ENCODE peak calls at places on chromosomes 4 and X, in seven cellular contexts. One of them, this sample, is unnamed.

GRCh38 chr4:20813698-20814097 is 113.4 kb downstream of the PACRGL start:
- DNase-seq in kidney glomerular epithelial cell: no peak
- DNase-seq in frontal cortex: no peak
- DNase-seq in tibial nerve: no peak
- DNase-seq in kidney tubule cell: no peak
- DNase-seq in COR-L47: no peak
- DNase-seq in stimulated activated CD4-positive, alpha-beta T cell treated with anti-CD3 and anti-CD28 coated beads, Interleukin-2, amount 100 ng/mL, for 24 hours: no peak
- DNase-seq in this sample: no peak

GRCh38 chrX:40471965-40472648 is 108.7 kb upstream of the ATP6AP2 start:
- DNase-seq in frontal cortex: peak; percentile 11
- DNase-seq in kidney glomerular epithelial cell: peak; percentile 18
- DNase-seq in COR-L47: peak; percentile 69
- DNase-seq in kidney tubule cell: peak; percentile 77
- DNase-seq in tibial nerve: peak; percentile 7
- DNase-seq in stimulated activated CD4-positive, alpha-beta T cell treated with anti-CD3 and anti-CD28 coated beads, Interleukin-2, amount 100 ng/mL, for 24 hours: peak; percentile 20
- DNase-seq in this sample: peak; percentile 93

GRCh38 chr4:119228406-119228805 is 15.9 kb downstream of the USP53 start:
- DNase-seq in COR-L47: no peak
- DNase-seq in stimulated activated CD4-positive, alpha-beta T cell treated with anti-CD3 and anti-CD28 coated beads, Interleukin-2, amount 100 ng/mL, for 24 hours: no peak
- DNase-seq in kidney tubule cell: no peak
- DNase-seq in kidney glomerular epithelial cell: no peak
- DNase-seq in tibial nerve: no peak
- DNase-seq in frontal cortex: no peak
- DNase-seq in this sample: no peak

GRCh38 chrX:149032449-149032848 is 472.7 kb downstream of the IDS start:
- DNase-seq in kidney tubule cell: peak; percentile 1
- DNase-seq in stimulated activated CD4-positive, alpha-beta T cell treated with anti-CD3 and anti-CD28 coated beads, Interleukin-2, amount 100 ng/mL, for 24 hours: no peak
- DNase-seq in tibial nerve: no peak
- DNase-seq in frontal cortex: no peak
- DNase-seq in COR-L47: no peak
- DNase-seq in kidney glomerular epithelial cell: no peak
- DNase-seq in this sample: no peak

GRCh38 chr4:6658635-6659075 is 18.2 kb downstream of the MRFAP1 start:
- DNase-seq in stimulated activated CD4-positive, alpha-beta T cell treated with anti-CD3 and anti-CD28 coated beads, Interleukin-2, amount 100 ng/mL, for 24 hours: peak; percentile 50
- DNase-seq in COR-L47: no peak
- DNase-seq in frontal cortex: no peak
- DNase-seq in tibial nerve: no peak
- DNase-seq in kidney glomerular epithelial cell: no peak
- DNase-seq in kidney tubule cell: peak; percentile 47
- DNase-seq in this sample: no peak

GRCh38 chrX:19893722-19894121 is 6.3 kb upstream of the SH3KBP1 start:
- DNase-seq in COR-L47: no peak
- DNase-seq in kidney tubule cell: peak; percentile 77
- DNase-seq in frontal cortex: no peak
- DNase-seq in stimulated activated CD4-positive, alpha-beta T cell treated with anti-CD3 and anti-CD28 coated beads, Interleukin-2, amount 100 ng/mL, for 24 hours: no peak
- DNase-seq in tibial nerve: no peak
- DNase-seq in kidney glomerular epithelial cell: peak; percentile 41
- DNase-seq in this sample: no peak

GRCh38 chrX:40202456-40202855 is 104.7 kb upstream of the BCOR start:
- DNase-seq in frontal cortex: no peak
- DNase-seq in stimulated activated CD4-positive, alpha-beta T cell treated with anti-CD3 and anti-CD28 coated beads, Interleukin-2, amount 100 ng/mL, for 24 hours: no peak
- DNase-seq in tibial nerve: no peak
- DNase-seq in COR-L47: no peak
- DNase-seq in kidney tubule cell: no peak
- DNase-seq in kidney glomerular epithelial cell: no peak
- DNase-seq in this sample: no peak

GRCh38 chrX:97846718-97847237 is 963.1 kb downstream of the RPA4 start:
- DNase-seq in frontal cortex: no peak
- DNase-seq in kidney glomerular epithelial cell: no peak
- DNase-seq in stimulated activated CD4-positive, alpha-beta T cell treated with anti-CD3 and anti-CD28 coated beads, Interleukin-2, amount 100 ng/mL, for 24 hours: no peak
- DNase-seq in COR-L47: no peak
- DNase-seq in kidney tubule cell: no peak
- DNase-seq in tibial nerve: no peak
- DNase-seq in this sample: no peak

GRCh38 chrX:152601848-152602616 is 35.7 kb upstream of the GABRQ start:
- DNase-seq in COR-L47: peak; percentile 3
- DNase-seq in frontal cortex: no peak
- DNase-seq in stimulated activated CD4-positive, alpha-beta T cell treated with anti-CD3 and anti-CD28 coated beads, Interleukin-2, amount 100 ng/mL, for 24 hours: no peak
- DNase-seq in kidney tubule cell: no peak
- DNase-seq in kidney glomerular epithelial cell: no peak
- DNase-seq in tibial nerve: no peak
- DNase-seq in this sample: peak; percentile 41

GRCh38 chr4:180695851-180696250 is 1547.4 kb upstream of the TENM3 start:
- DNase-seq in tibial nerve: no peak
- DNase-seq in COR-L47: no peak
- DNase-seq in kidney glomerular epithelial cell: peak; percentile 62
- DNase-seq in kidney tubule cell: peak; percentile 85
- DNase-seq in frontal cortex: no peak
- DNase-seq in stimulated activated CD4-positive, alpha-beta T cell treated with anti-CD3 and anti-CD28 coated beads, Interleukin-2, amount 100 ng/mL, for 24 hours: no peak
- DNase-seq in this sample: no peak

GRCh38 chrX:49037883-49038475 is 5.2 kb downstream of the TFE3 start:
- DNase-seq in stimulated activated CD4-positive, alpha-beta T cell treated with anti-CD3 and anti-CD28 coated beads, Interleukin-2, amount 100 ng/mL, for 24 hours: no peak
- DNase-seq in COR-L47: no peak
- DNase-seq in tibial nerve: no peak
- DNase-seq in frontal cortex: no peak
- DNase-seq in kidney glomerular epithelial cell: no peak
- DNase-seq in kidney tubule cell: peak; percentile 16
- DNase-seq in this sample: no peak

GRCh38 chr4:166144607-166145006 is 271.6 kb downstream of the TLL1 start:
- DNase-seq in kidney tubule cell: no peak
- DNase-seq in COR-L47: no peak
- DNase-seq in frontal cortex: no peak
- DNase-seq in kidney glomerular epithelial cell: peak; percentile 40
- DNase-seq in stimulated activated CD4-positive, alpha-beta T cell treated with anti-CD3 and anti-CD28 coated beads, Interleukin-2, amount 100 ng/mL, for 24 hours: no peak
- DNase-seq in tibial nerve: no peak
- DNase-seq in this sample: no peak

GRCh38 chr4:90061881-90062280 is 65.3 kb upstream of the CCSER1 start:
- DNase-seq in kidney tubule cell: no peak
- DNase-seq in frontal cortex: no peak
- DNase-seq in COR-L47: no peak
- DNase-seq in kidney glomerular epithelial cell: no peak
- DNase-seq in tibial nerve: no peak
- DNase-seq in stimulated activated CD4-positive, alpha-beta T cell treated with anti-CD3 and anti-CD28 coated beads, Interleukin-2, amount 100 ng/mL, for 24 hours: no peak
- DNase-seq in this sample: no peak

GRCh38 chrX:43589735-43590515 is 66.2 kb upstream of the MAOA start:
- DNase-seq in kidney tubule cell: no peak
- DNase-seq in COR-L47: no peak
- DNase-seq in stimulated activated CD4-positive, alpha-beta T cell treated with anti-CD3 and anti-CD28 coated beads, Interleukin-2, amount 100 ng/mL, for 24 hours: no peak
- DNase-seq in tibial nerve: peak; percentile 7
- DNase-seq in frontal cortex: no peak
- DNase-seq in kidney glomerular epithelial cell: no peak
- DNase-seq in this sample: no peak

GRCh38 chr4:147034372-147034771 is 88.7 kb upstream of the TTC29 start:
- DNase-seq in stimulated activated CD4-positive, alpha-beta T cell treated with anti-CD3 and anti-CD28 coated beads, Interleukin-2, amount 100 ng/mL, for 24 hours: no peak
- DNase-seq in tibial nerve: no peak
- DNase-seq in kidney glomerular epithelial cell: no peak
- DNase-seq in kidney tubule cell: no peak
- DNase-seq in COR-L47: no peak
- DNase-seq in frontal cortex: no peak
- DNase-seq in this sample: no peak

GRCh38 chr4:25810815-25811690 is 51.7 kb downstream of the SEL1L3 start:
- DNase-seq in kidney tubule cell: peak; percentile 76
- DNase-seq in frontal cortex: no peak
- DNase-seq in COR-L47: no peak
- DNase-seq in kidney glomerular epithelial cell: peak; percentile 65
- DNase-seq in tibial nerve: no peak
- DNase-seq in stimulated activated CD4-positive, alpha-beta T cell treated with anti-CD3 and anti-CD28 coated beads, Interleukin-2, amount 100 ng/mL, for 24 hours: no peak
- DNase-seq in this sample: no peak

GRCh38 chr4:182338731-182339130 is 95.5 kb downstream of the TENM3 start:
- DNase-seq in kidney glomerular epithelial cell: no peak
- DNase-seq in stimulated activated CD4-positive, alpha-beta T cell treated with anti-CD3 and anti-CD28 coated beads, Interleukin-2, amount 100 ng/mL, for 24 hours: no peak
- DNase-seq in COR-L47: no peak
- DNase-seq in kidney tubule cell: no peak
- DNase-seq in frontal cortex: no peak
- DNase-seq in tibial nerve: no peak
- DNase-seq in this sample: peak; percentile 19

GRCh38 chr4:184417802-184418511 is 56.4 kb downstream of the IRF2 start:
- DNase-seq in tibial nerve: no peak
- DNase-seq in kidney tubule cell: peak; percentile 83
- DNase-seq in frontal cortex: no peak
- DNase-seq in stimulated activated CD4-positive, alpha-beta T cell treated with anti-CD3 and anti-CD28 coated beads, Interleukin-2, amount 100 ng/mL, for 24 hours: no peak
- DNase-seq in COR-L47: no peak
- DNase-seq in kidney glomerular epithelial cell: peak; percentile 50
- DNase-seq in this sample: no peak

GRCh38 chrX:125203737-125204578 is 115.7 kb upstream of the TEX13C start:
- DNase-seq in frontal cortex: no peak
- DNase-seq in kidney glomerular epithelial cell: peak; percentile 5
- DNase-seq in stimulated activated CD4-positive, alpha-beta T cell treated with anti-CD3 and anti-CD28 coated beads, Interleukin-2, amount 100 ng/mL, for 24 hours: no peak
- DNase-seq in kidney tubule cell: peak; percentile 76
- DNase-seq in COR-L47: peak; percentile 68
- DNase-seq in tibial nerve: no peak
- DNase-seq in this sample: peak; percentile 70

GRCh38 chr4:186400676-186401075 is 134.7 kb downstream of the F11 start:
- DNase-seq in frontal cortex: no peak
- DNase-seq in tibial nerve: no peak
- DNase-seq in kidney glomerular epithelial cell: peak; percentile 14
- DNase-seq in kidney tubule cell: peak; percentile 81
- DNase-seq in COR-L47: no peak
- DNase-seq in stimulated activated CD4-positive, alpha-beta T cell treated with anti-CD3 and anti-CD28 coated beads, Interleukin-2, amount 100 ng/mL, for 24 hours: no peak
- DNase-seq in this sample: no peak

GRCh38 chr4:72418458-72418857 is 150.6 kb downstream of the ADAMTS3 start:
- DNase-seq in frontal cortex: no peak
- DNase-seq in tibial nerve: peak; percentile 40
- DNase-seq in COR-L47: peak; percentile 66
- DNase-seq in stimulated activated CD4-positive, alpha-beta T cell treated with anti-CD3 and anti-CD28 coated beads, Interleukin-2, amount 100 ng/mL, for 24 hours: no peak
- DNase-seq in kidney glomerular epithelial cell: peak; percentile 16
- DNase-seq in kidney tubule cell: peak; percentile 65
- DNase-seq in this sample: peak; percentile 84

GRCh38 chr4:112881842-112882241 is 167.6 kb upstream of the ANK2 start:
- DNase-seq in stimulated activated CD4-positive, alpha-beta T cell treated with anti-CD3 and anti-CD28 coated beads, Interleukin-2, amount 100 ng/mL, for 24 hours: no peak
- DNase-seq in COR-L47: no peak
- DNase-seq in frontal cortex: no peak
- DNase-seq in kidney glomerular epithelial cell: no peak
- DNase-seq in tibial nerve: no peak
- DNase-seq in kidney tubule cell: no peak
- DNase-seq in this sample: peak; percentile 83

GRCh38 chr4:84069119-84069518 is 430.0 kb downstream of the NKX6-1 start:
- DNase-seq in frontal cortex: no peak
- DNase-seq in COR-L47: no peak
- DNase-seq in tibial nerve: no peak
- DNase-seq in stimulated activated CD4-positive, alpha-beta T cell treated with anti-CD3 and anti-CD28 coated beads, Interleukin-2, amount 100 ng/mL, for 24 hours: no peak
- DNase-seq in kidney glomerular epithelial cell: no peak
- DNase-seq in kidney tubule cell: no peak
- DNase-seq in this sample: no peak

GRCh38 chr4:130689182-130689581 is 1593.2 kb downstream of the C4orf33 start:
- DNase-seq in stimulated activated CD4-positive, alpha-beta T cell treated with anti-CD3 and anti-CD28 coated beads, Interleukin-2, amount 100 ng/mL, for 24 hours: no peak
- DNase-seq in tibial nerve: no peak
- DNase-seq in frontal cortex: no peak
- DNase-seq in kidney glomerular epithelial cell: no peak
- DNase-seq in kidney tubule cell: no peak
- DNase-seq in COR-L47: no peak
- DNase-seq in this sample: no peak

GRCh38 chrX:136684120-136684519 is 36.2 kb downstream of the CD40LG start:
- DNase-seq in kidney glomerular epithelial cell: peak; percentile 1
- DNase-seq in kidney tubule cell: peak; percentile 66
- DNase-seq in stimulated activated CD4-positive, alpha-beta T cell treated with anti-CD3 and anti-CD28 coated beads, Interleukin-2, amount 100 ng/mL, for 24 hours: no peak
- DNase-seq in frontal cortex: no peak
- DNase-seq in tibial nerve: no peak
- DNase-seq in COR-L47: no peak
- DNase-seq in this sample: no peak

GRCh38 chr4:173492315-173492714 is 37.7 kb downstream of the HAND2 start:
- DNase-seq in stimulated activated CD4-positive, alpha-beta T cell treated with anti-CD3 and anti-CD28 coated beads, Interleukin-2, amount 100 ng/mL, for 24 hours: no peak
- DNase-seq in tibial nerve: no peak
- DNase-seq in frontal cortex: no peak
- DNase-seq in kidney glomerular epithelial cell: no peak
- DNase-seq in kidney tubule cell: no peak
- DNase-seq in COR-L47: no peak
- DNase-seq in this sample: no peak

GRCh38 chrX:41133551-41133950 is 48.3 kb downstream of the USP9X start:
- DNase-seq in tibial nerve: no peak
- DNase-seq in stimulated activated CD4-positive, alpha-beta T cell treated with anti-CD3 and anti-CD28 coated beads, Interleukin-2, amount 100 ng/mL, for 24 hours: no peak
- DNase-seq in COR-L47: no peak
- DNase-seq in kidney glomerular epithelial cell: no peak
- DNase-seq in frontal cortex: no peak
- DNase-seq in kidney tubule cell: no peak
- DNase-seq in this sample: no peak

GRCh38 chrX:3803713-3804112 is 90.3 kb upstream of the PRKX start:
- DNase-seq in frontal cortex: no peak
- DNase-seq in COR-L47: no peak
- DNase-seq in kidney tubule cell: no peak
- DNase-seq in stimulated activated CD4-positive, alpha-beta T cell treated with anti-CD3 and anti-CD28 coated beads, Interleukin-2, amount 100 ng/mL, for 24 hours: no peak
- DNase-seq in tibial nerve: no peak
- DNase-seq in kidney glomerular epithelial cell: no peak
- DNase-seq in this sample: no peak

GRCh38 chr4:139665690-139666529 is at the start of gene MGST2:
- DNase-seq in kidney tubule cell: peak; percentile 79
- DNase-seq in kidney glomerular epithelial cell: peak; percentile 78
- DNase-seq in COR-L47: peak; percentile 65
- DNase-seq in frontal cortex: no peak
- DNase-seq in tibial nerve: peak; percentile 60
- DNase-seq in stimulated activated CD4-positive, alpha-beta T cell treated with anti-CD3 and anti-CD28 coated beads, Interleukin-2, amount 100 ng/mL, for 24 hours: peak; percentile 26
- DNase-seq in this sample: peak; percentile 19

GRCh38 chrX:150074175-150074574 is 135.9 kb upstream of the EOLA2 start:
- DNase-seq in frontal cortex: no peak
- DNase-seq in tibial nerve: no peak
- DNase-seq in COR-L47: no peak
- DNase-seq in kidney tubule cell: no peak
- DNase-seq in stimulated activated CD4-positive, alpha-beta T cell treated with anti-CD3 and anti-CD28 coated beads, Interleukin-2, amount 100 ng/mL, for 24 hours: no peak
- DNase-seq in kidney glomerular epithelial cell: no peak
- DNase-seq in this sample: no peak

This sample was measured in NCI-H524.